ENCODE peak calls at places on chromosome 21, in seven cellular contexts. E is choroid plexus epithelial cell, M is SJSA1, J is transverse colon, U is heart left ventricle, C is colonic mucosa, Y is tibial artery. T is an unnamed sample.

GRCh38 chr21:44399955-44400790 is 46.8 kb downstream of the TRPM2 start:
- DNase-seq in E (no peak), M (no peak), J (no peak), U (no peak), C (no peak), Y (no peak), T (no peak)

GRCh38 chr21:46021978-46022544 is 40.5 kb downstream of the COL6A1 start:
- DNase-seq in E (no peak), M (no peak), J (peak), U (no peak), C (no peak), Y (no peak), T (peak)

GRCh38 chr21:25552856-25553255 is 54.4 kb downstream of the MRPL39 start:
- DNase-seq in E (no peak), M (no peak), J (no peak), U (no peak), C (no peak), Y (no peak), T (no peak)

GRCh38 chr21:38937286-38937790 is 131.6 kb downstream of the ETS2 start:
- DNase-seq in E (peak), M (no peak), J (no peak), U (no peak), C (no peak), Y (no peak), T (no peak)

GRCh38 chr21:28337319-28337718 is 655.4 kb downstream of the LTN1 start:
- DNase-seq in E (peak), M (no peak), J (no peak), U (no peak), C (no peak), Y (no peak), T (no peak)

GRCh38 chr21:45449658-45450502 is 44.9 kb downstream of the COL18A1 start:
- DNase-seq in E (no peak), M (no peak), J (no peak), U (no peak), C (no peak), Y (no peak), T (no peak)

GRCh38 chr21:45225741-45226327 is 61.9 kb downstream of the POFUT2 start:
- DNase-seq in E (no peak), M (no peak), J (no peak), U (no peak), C (no peak), Y (no peak), T (no peak)

GRCh38 chr21:17925900-17926299 is 106.7 kb upstream of the C21orf91 start:
- DNase-seq in E (peak), M (no peak), J (no peak), U (no peak), C (no peak), Y (no peak), T (no peak)

GRCh38 chr21:43609501-43610340 is 49.6 kb downstream of the HSF2BP start:
- DNase-seq in E (peak), M (peak), J (peak), U (no peak), C (peak), Y (peak), T (peak)

GRCh38 chr21:37587635-37588177 is 221.1 kb downstream of the DYRK1A start:
- DNase-seq in E (no peak), M (no peak), J (no peak), U (no peak), C (no peak), Y (no peak), T (no peak)

GRCh38 chr21:29347274-29347681 is 48.6 kb downstream of the BACH1 start:
- DNase-seq in E (peak), M (peak), J (peak), U (no peak), C (no peak), Y (no peak), T (no peak)

GRCh38 chr21:38037416-38037815 is 121.2 kb upstream of the KCNJ6 start:
- DNase-seq in E (peak), M (peak), J (no peak), U (no peak), C (no peak), Y (no peak), T (no peak)

GRCh38 chr21:38720074-38720473 is 85.7 kb upstream of the ETS2 start:
- DNase-seq in E (no peak), M (no peak), J (no peak), U (no peak), C (no peak), Y (no peak), T (no peak)

GRCh38 chr21:28193189-28193588 is 799.5 kb downstream of the LTN1 start:
- DNase-seq in E (peak), M (no peak), J (no peak), U (no peak), C (no peak), Y (no peak), T (no peak)

GRCh38 chr21:38295997-38296764 is 39.4 kb downstream of the KCNJ15 start:
- DNase-seq in E (peak), M (no peak), J (no peak), U (no peak), C (no peak), Y (no peak), T (no peak)

GRCh38 chr21:31132574-31133242 is 94.4 kb upstream of the KRTAP19-8 start:
- DNase-seq in E (peak), M (peak), J (peak), U (no peak), C (no peak), Y (no peak), T (no peak)

GRCh38 chr21:36994501-36995189 is 11.9 kb upstream of the RIPPLY3 start:
- DNase-seq in E (peak), M (no peak), J (no peak), U (no peak), C (no peak), Y (no peak), T (no peak)

GRCh38 chr21:27759091-27759659 is 792.3 kb upstream of the ADAMTS5 start:
- DNase-seq in E (no peak), M (no peak), J (peak), U (peak), C (peak), Y (no peak), T (peak)

GRCh38 chr21:44496196-44496899 is 41.0 kb downstream of the LRRC3 start:
- DNase-seq in E (no peak), M (no peak), J (no peak), U (no peak), C (no peak), Y (no peak), T (no peak)

GRCh38 chr21:24023936-24024335 is 1583.3 kb downstream of the MRPL39 start:
- DNase-seq in E (no peak), M (no peak), J (no peak), U (no peak), C (no peak), Y (no peak), T (no peak)

GRCh38 chr21:43603641-43604504 is 55.4 kb downstream of the HSF2BP start:
- DNase-seq in E (peak), M (peak), J (no peak), U (no peak), C (no peak), Y (no peak), T (no peak)

GRCh38 chr21:37538971-37539590 is 172.5 kb downstream of the DYRK1A start:
- DNase-seq in E (no peak), M (no peak), J (no peak), U (no peak), C (no peak), Y (no peak), T (no peak)

GRCh38 chr21:37074195-37074510 is 1.1 kb downstream of the TTC3 start:
- DNase-seq in E (no peak), M (peak), J (no peak), U (no peak), C (peak), Y (no peak), T (no peak)

GRCh38 chr21:37412603-37413360 is 46.2 kb downstream of the DYRK1A start:
- DNase-seq in E (peak), M (no peak), J (no peak), U (no peak), C (no peak), Y (no peak), T (no peak)

GRCh38 chr21:44892536-44893277 is 19.2 kb upstream of the PTTG1IP start:
- DNase-seq in E (peak), M (peak), J (peak), U (peak), C (peak), Y (no peak), T (peak)

GRCh38 chr21:45228171-45228641 is 59.5 kb downstream of the POFUT2 start:
- DNase-seq in E (peak), M (peak), J (no peak), U (no peak), C (no peak), Y (no peak), T (no peak)

GRCh38 chr21:21101911-21102310 is 103.7 kb downstream of the NCAM2 start:
- DNase-seq in E (peak), M (no peak), J (no peak), U (no peak), C (no peak), Y (no peak), T (no peak)

GRCh38 chr21:26739189-26739588 is 106.0 kb downstream of the ADAMTS1 start:
- DNase-seq in E (peak), M (no peak), J (no peak), U (no peak), C (no peak), Y (no peak), T (no peak)

GRCh38 chr21:30436986-30437385 is 3.1 kb upstream of the KRTAP15-1 start:
- DNase-seq in E (no peak), M (no peak), J (no peak), U (no peak), C (no peak), Y (no peak), T (no peak)

GRCh38 chr21:40680311-40680710 is 166.6 kb downstream of the DSCAM start:
- DNase-seq in E (no peak), M (no peak), J (no peak), U (no peak), C (no peak), Y (no peak), T (no peak)

GRCh38 chr21:46018615-46019014 is 37.0 kb downstream of the COL6A1 start:
- DNase-seq in E (no peak), M (no peak), J (no peak), U (no peak), C (no peak), Y (no peak), T (no peak)

DNA sequence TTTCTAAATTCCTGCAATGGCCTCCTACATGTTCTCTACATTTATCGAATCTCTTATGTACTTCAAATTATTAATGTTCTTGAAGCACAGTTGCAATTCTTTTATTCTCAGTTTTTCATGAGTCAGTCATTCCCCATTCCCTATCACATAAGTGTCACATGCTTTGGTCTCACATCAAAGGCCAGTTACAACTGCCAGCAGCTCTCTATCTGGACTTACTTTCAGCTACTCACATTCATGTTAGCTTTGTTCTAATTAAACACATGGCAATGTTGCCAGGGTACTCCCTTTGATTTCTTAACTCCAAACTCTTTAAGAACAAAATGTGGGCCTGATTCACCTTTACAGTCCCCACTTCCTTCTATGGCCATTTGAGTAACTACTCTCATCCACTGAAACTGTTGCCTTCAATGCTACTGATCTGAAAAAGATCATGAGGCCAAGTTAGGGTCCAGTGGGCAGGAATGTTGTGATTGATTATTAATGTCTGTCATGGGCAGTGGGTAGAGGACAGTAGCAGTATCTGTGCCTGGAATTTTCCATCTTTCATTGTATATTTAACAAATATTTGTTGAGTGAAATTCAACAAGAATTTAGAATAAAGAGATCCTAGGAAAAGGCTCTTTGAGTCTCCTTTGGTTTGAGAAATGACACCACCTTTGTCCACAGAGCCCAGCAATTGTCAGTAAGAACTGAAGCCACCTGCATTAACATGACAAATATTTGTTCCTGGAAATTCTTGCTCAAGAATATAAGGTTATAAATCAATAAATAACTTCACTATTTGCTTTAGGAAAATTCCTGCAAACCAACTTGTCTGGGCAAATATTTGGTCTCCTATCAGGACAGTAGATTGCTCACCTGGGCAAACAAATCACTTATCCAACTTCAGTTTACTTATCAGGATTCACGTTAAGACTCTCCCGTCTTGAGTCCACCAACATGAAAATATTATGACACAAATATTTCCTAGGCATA is 153.6 kb upstream of the SAMSN1 start:
- DNase-seq in E (no peak), M (no peak), J (no peak), U (no peak), C (no peak), Y (no peak), T (no peak)
- H3K4me3 ChIP-seq in E (no peak), M (no peak), J (no peak), U (no peak), C (no peak), Y (no peak), T (no peak)

DNA sequence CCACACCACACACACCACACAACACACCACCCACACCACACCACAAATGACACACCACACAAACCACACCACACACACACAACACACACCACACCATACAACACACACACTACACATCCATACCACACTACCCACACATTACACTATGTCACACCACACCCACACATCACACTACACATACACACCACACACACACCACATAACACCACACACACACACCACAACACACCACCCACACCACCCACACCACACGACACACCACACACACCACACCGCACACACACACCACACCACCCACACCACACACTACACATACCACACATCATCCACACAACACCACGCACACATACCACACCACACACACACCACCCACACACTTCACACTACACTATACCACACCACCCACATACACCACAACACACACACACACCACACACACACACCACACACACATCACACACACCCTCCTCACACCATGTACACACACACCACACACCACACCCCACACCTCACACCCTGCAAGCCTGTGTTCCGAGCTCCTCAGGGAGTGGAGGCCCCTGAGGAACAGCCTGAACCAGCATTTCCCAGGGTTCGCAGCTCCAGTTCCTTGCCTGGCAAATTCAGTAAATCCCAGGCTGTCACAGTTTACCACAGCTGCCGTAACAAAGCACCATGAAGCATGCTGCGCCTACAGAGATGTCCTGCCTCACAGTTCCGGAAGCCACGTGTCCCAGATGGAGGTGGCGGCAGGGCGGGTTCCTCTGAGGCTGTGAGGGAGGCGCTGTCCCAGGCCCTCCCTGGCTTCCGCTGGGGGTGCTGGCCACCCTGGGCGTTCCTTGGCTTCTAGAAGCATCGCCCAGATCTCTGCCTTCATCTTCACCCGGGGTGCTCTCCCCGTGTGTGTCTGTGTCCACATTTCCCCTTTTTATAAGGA is 69.8 kb upstream of the ATP5PO start:
- DNase-seq in E (no peak), M (no peak), J (no peak), U (no peak), C (no peak), Y (no peak), T (no peak)
- H3K4me3 ChIP-seq in E (no peak), M (no peak), J (no peak), U (no peak), C (no peak), Y (no peak), T (no peak)

DNA sequence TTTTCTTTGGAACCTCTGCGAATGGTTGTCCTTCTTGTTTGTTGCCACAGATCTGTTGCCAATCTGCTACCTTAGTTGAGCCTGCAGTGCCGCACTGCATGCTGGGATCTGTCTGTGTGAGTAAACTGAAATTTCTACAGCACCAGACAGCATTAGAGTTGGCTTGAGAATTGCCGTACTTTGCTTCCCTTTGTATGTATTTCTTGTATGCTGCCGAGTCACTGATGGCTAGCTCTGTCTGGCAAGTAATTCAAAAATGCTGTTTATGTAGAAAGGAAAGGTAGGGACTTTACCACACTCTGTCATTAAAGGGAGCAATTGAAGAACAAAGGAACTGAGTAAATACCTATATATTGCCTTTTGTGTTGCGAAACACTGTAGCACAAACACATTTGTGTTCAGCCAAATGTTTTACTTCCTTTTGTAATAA is 857.4 kb downstream of the USP25 start:
- DNase-seq in E (peak), M (no peak), J (peak), U (peak), C (peak), Y (peak), T (no peak)
- H3K4me3 ChIP-seq in E (peak), M (no peak), J (no peak), U (peak), C (no peak), Y (peak), T (no peak)

GRCh38 chr21:34935452-34935851 is 113.7 kb downstream of the RUNX1 start:
- DNase-seq in E (peak), M (no peak), J (no peak), U (no peak), C (no peak), Y (no peak), T (no peak)

GRCh38 chr21:34935868-34936267 is 113.2 kb downstream of the RUNX1 start:
- DNase-seq in E (no peak), M (peak), J (no peak), U (no peak), C (no peak), Y (no peak), T (no peak)

GRCh38 chr21:34936299-34936698 is 112.8 kb downstream of the RUNX1 start:
- DNase-seq in E (peak), M (no peak), J (no peak), U (no peak), C (no peak), Y (no peak), T (no peak)

GRCh38 chr21:34933609-34934345 is 115.3 kb downstream of the RUNX1 start:
- DNase-seq in E (no peak), M (no peak), J (no peak), U (no peak), C (no peak), Y (no peak), T (no peak)

DNA sequence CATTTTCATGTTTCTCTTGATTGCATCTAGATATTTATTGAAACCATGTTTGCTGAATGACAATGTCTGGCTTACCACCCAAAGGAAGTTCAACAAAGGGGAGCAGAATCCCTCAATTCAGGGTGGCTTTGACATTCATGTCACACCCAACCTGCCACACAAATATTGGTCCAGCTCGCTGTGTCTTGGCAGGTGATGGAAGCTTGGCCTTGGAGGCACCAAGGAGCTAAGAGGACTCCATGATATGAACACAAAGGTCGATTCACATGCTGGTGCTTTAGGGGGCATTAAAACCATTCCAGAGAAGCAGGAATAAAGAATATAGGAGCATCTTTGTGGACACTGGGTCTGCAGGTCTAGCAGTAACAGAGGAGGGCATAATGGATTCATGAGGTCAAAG is 114.8 kb downstream of the RUNX1 start:
- DNase-seq in E (no peak), M (no peak), J (no peak), U (no peak), C (no peak), Y (no peak), T (no peak)
- H3K4me3 ChIP-seq in E (no peak), M (no peak), J (no peak), U (no peak), C (no peak), Y (no peak), T (no peak)

DNA sequence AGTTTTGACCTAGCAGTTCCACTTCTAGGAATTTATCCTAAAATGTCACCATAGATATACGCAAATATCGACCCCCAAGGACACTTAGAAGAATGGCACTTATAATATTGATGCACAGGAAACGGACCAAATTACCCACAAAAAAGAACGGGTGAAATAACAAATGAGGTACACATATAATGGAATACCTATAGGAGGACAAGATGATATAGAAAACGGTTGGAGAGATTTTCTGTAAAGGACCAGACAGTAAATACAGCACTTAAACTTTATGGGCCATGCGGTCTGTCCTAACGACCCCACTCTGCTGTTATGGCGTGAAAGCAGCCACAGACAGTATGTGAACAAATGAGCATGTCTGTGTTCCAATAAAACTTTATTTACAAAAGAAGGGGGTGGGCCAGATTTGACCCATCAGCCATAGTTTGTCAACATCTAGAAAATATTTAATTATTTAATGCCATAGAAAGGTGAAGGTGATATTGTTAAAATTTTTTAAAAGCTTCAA is 2.4 kb downstream of the TMPRSS3 start:
- DNase-seq in E (no peak), M (no peak), J (no peak), U (no peak), C (no peak), Y (no peak), T (no peak)
- H3K4me3 ChIP-seq in E (no peak), M (no peak), J (no peak), U (no peak), C (no peak), Y (no peak), T (no peak)

T was measured in lung.